ENCODE peak calls at places on chromosomes 2 and 18, in seven cellular contexts. Z is uterus, F is adrenal gland, L is ovary, I is stomach, P is GM12878, J is erythroblast. S is an unnamed sample.

GRCh38 chr2:46344696-46345095 is 47.5 kb downstream of the EPAS1 start:
- DNase-seq in Z (no peak), F (no peak), L (no peak), I (no peak), P (no peak), J (no peak), S (no peak)

GRCh38 chr2:98985905-98986666 is 50.1 kb upstream of the CRACDL start:
- DNase-seq in Z (no peak), F (no peak), L (no peak), I (no peak), P (no peak), J (no peak), S (no peak)

GRCh38 chr2:218570850-218571249 is 2.2 kb downstream of the CNOT9 start:
- DNase-seq in Z (no peak), F (no peak), L (no peak), I (no peak), P (no peak), J (no peak), S (no peak)

GRCh38 chr2:34670482-34670881 is 1071.4 kb upstream of the FAM98A start:
- DNase-seq in Z (no peak), F (no peak), L (no peak), I (no peak), P (no peak), J (no peak), S (no peak)

GRCh38 chr2:230362030-230362691 is 35.2 kb downstream of the SP140L start:
- DNase-seq in Z (no peak), F (no peak), L (no peak), I (no peak), P (no peak), J (no peak), S (no peak)

GRCh38 chr2:226471987-226472470 is 327.6 kb downstream of the IRS1 start:
- DNase-seq in Z (no peak), F (no peak), L (no peak), I (no peak), P (no peak), J (no peak), S (no peak)

GRCh38 chr2:56741601-56742102 is 557.9 kb downstream of the CCDC85A start:
- DNase-seq in Z (peak; percentile 46), F (no peak), L (no peak), I (no peak), P (no peak), J (no peak), S (no peak)

GRCh38 chr2:71600572-71600971 is 147.2 kb downstream of the DYSF start:
- DNase-seq in Z (no peak), F (no peak), L (no peak), I (no peak), P (no peak), J (no peak), S (no peak)

GRCh38 chr2:180505203-180505602 is 475.2 kb upstream of the UBE2E3 start:
- DNase-seq in Z (no peak), F (no peak), L (no peak), I (no peak), P (no peak), J (no peak), S (no peak)

GRCh38 chr2:154826827-154827226 is 128.3 kb downstream of the KCNJ3 start:
- DNase-seq in Z (no peak), F (no peak), L (no peak), I (no peak), P (no peak), J (no peak), S (no peak)

GRCh38 chr18:9135081-9135911 is 1.3 kb upstream of the ANKRD12 start:
- DNase-seq in Z (no peak), F (no peak), L (no peak), I (no peak), P (no peak), J (no peak), S (no peak)

GRCh38 chr18:9139400-9140039 is 2.9 kb downstream of the ANKRD12 start:
- DNase-seq in Z (no peak), F (no peak), L (no peak), I (no peak), P (no peak), J (no peak), S (no peak)

GRCh38 chr18:9135912-9136314 is 668 bp upstream of the ANKRD12 start:
- DNase-seq in Z (no peak), F (no peak), L (no peak), I (no peak), P (no peak), J (peak; percentile 74), S (no peak)

GRCh38 chr18:9137168-9138066 is 836 bp downstream of the ANKRD12 start:
- DNase-seq in Z (peak; percentile 49), F (peak; percentile 70), L (peak; percentile 81), I (peak; percentile 66), P (no peak), J (peak; percentile 88), S (peak; percentile 81)

GRCh38 chr18:9136315-9137141 is at the start of gene ANKRD12:
- DNase-seq in Z (peak; percentile 94), F (peak; percentile 98), L (peak; percentile 97), I (peak; percentile 98), P (peak; percentile 89), J (peak; percentile 100), S (peak; percentile 99)
- TF ChIP-seq POLR2A in Z (peak; percentile 91), F (peak; percentile 97), L (peak; percentile 91), I (no peak), P (peak; percentile 90), J (peak; percentile 83), S (peak; percentile 80)

GRCh38 chr2:118121101-118121500 is 32.8 kb downstream of the INSIG2 start:
- DNase-seq in Z (no peak), F (no peak), L (no peak), I (peak; percentile 38), P (no peak), J (no peak), S (no peak)

GRCh38 chr2:118120001-118120400 is 31.7 kb downstream of the INSIG2 start:
- DNase-seq in Z (no peak), F (no peak), L (no peak), I (no peak), P (no peak), J (no peak), S (no peak)

GRCh38 chr2:118118479-118118878 is 30.2 kb downstream of the INSIG2 start:
- DNase-seq in Z (no peak), F (no peak), L (no peak), I (no peak), P (no peak), J (no peak), S (no peak)

GRCh38 chr2:118121986-118122767 is 33.9 kb downstream of the INSIG2 start:
- DNase-seq in Z (no peak), F (no peak), L (no peak), I (no peak), P (no peak), J (no peak), S (no peak)

DNA sequence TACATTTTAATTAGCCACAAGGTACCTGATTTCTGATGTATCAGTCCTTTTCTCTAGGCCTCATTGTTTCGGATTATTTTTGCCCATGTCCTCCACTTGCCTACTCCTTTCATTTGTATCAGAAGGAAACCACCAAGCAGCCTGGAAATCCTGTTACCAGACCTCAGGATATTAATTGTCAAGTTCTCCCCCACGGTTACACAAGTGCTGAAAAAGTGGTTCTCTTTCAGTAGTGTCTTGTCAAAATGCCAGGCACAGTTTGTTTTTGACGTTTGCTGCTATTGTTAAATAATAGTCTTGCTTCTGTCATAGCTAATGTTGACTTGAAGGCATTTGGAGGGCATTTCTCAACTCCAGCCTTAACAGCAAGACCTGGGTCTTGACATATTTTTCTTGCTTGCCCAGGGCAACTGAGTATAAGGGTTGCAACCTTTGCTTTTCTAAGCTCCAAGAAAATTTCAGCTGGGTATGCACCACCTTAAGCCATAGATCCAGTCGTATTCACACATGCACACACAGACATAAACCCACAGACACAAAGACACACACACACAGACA is 31.0 kb downstream of the INSIG2 start:
- DNase-seq in Z (no peak), F (no peak), L (no peak), I (no peak), P (no peak), J (no peak), S (no peak)
- TF ChIP-seq POLR2A in Z (no peak), F (no peak), L (no peak), I (no peak), P (no peak), J (no peak), S (no peak)

GRCh38 chr2:74481961-74482800 is 617 bp downstream of the CCDC142 start:
- DNase-seq in Z (no peak), F (peak; percentile 55), L (no peak), I (no peak), P (no peak), J (peak; percentile 82), S (no peak)

GRCh38 chr2:74486141-74486540 is 3.3 kb downstream of the TTC31 start:
- DNase-seq in Z (no peak), F (no peak), L (no peak), I (no peak), P (no peak), J (no peak), S (no peak)

GRCh38 chr2:74481432-74481831 is 1.4 kb downstream of the CCDC142 start:
- DNase-seq in Z (no peak), F (no peak), L (no peak), I (no peak), P (no peak), J (no peak), S (no peak)

GRCh38 chr2:74488643-74489481 is 6.0 kb downstream of the TTC31 start:
- DNase-seq in Z (no peak), F (no peak), L (no peak), I (no peak), P (no peak), J (no peak), S (no peak)

GRCh38 chr2:74482801-74483674 is at the start of the genes CCDC142 and TTC31:
- DNase-seq in Z (peak; percentile 98), F (peak; percentile 95), L (peak; percentile 96), I (peak; percentile 97), P (peak; percentile 89), J (peak; percentile 96), S (peak; percentile 98)
- TF ChIP-seq POLR2A in Z (peak; percentile 29), F (peak; percentile 45), L (peak; percentile 53), I (no peak), P (peak; percentile 83), J (peak; percentile 80), S (peak; percentile 46)

DNA sequence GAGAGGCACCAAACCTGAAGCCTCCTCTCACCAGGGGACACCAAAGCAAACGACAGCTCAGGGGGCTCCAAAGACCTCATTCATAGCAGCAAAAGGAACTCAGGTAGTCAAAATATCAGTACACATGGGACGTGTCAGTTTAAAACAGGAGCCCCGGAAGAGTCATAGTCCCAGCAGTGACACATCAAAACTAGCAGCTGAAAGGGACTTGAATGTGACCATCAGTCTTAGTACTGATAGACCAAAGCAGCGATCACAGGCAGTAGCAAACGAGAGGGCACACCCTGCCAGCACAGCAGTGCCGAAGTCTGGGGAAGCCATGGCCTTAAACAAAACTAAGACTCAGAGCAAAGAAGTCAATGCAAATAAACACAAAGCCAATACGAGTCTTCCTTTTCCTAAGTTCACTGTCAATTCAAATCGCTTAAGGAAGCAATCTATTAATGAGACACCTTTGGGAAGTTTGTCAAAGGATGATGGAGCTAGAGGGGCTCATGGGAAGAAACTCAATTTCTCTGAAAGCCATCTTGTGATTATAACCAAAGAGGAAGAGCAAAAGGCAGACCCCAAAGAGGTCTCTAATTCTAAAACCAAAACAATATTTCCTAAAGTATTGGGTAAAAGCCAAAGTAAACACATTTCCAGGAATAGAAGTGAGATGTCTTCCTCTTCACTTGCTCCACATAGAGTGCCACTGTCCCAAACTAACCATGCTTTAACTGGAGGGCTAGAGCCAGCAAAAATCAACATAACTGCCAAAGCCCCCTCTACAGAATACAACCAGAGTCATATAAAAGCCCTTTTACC is 1.2 kb downstream of the GALNT5 start:
- DNase-seq in Z (no peak), F (no peak), L (no peak), I (peak; percentile 39), P (no peak), J (peak; percentile 94), S (no peak)
- TF ChIP-seq POLR2A in Z (no peak), F (no peak), L (no peak), I (no peak), P (no peak), J (peak; percentile 97), S (no peak)

GRCh38 chr2:175175896-175176295 is 5.6 kb downstream of the ATP5MC3 start:
- DNase-seq in Z (no peak), F (no peak), L (no peak), I (no peak), P (no peak), J (no peak), S (no peak)
- TF ChIP-seq POLR2A in Z (no peak), F (no peak), L (no peak), I (no peak), P (no peak), J (no peak), S (no peak)